ENCODE peak calls at places on chromosomes 11 and 22, in nine cellular contexts. M is uterus, L is brain microvascular endothelial cell, E is HFF-Myc, U is breast epithelium, R is heart right ventricle, J is A549, O is bronchial epithelial cell, S is NB4. B is an unnamed sample.

GRCh38 chr11:14565845-14566244 is 45.7 kb upstream of the PSMA1 start:
- DNase-seq in M (no peak), L (no peak), E (no peak), U (no peak), R (no peak), J (no peak), O (no peak), S (no peak), B (no peak)

GRCh38 chr11:59865031-59865430 is 1.3 kb downstream of the TCN1 start:
- DNase-seq in M (no peak), L (peak; percentile 35), E (no peak), U (no peak), R (no peak), J (no peak), O (peak; percentile 88), S (no peak), B (peak; percentile 22)

GRCh38 chr22:29992341-29993275 is 87.7 kb upstream of the HORMAD2 start:
- DNase-seq in M (no peak), L (peak; percentile 9), E (no peak), U (peak; percentile 31), R (no peak), J (no peak), O (peak; percentile 92), S (no peak), B (no peak)

GRCh38 chr11:121936375-121936774 is 179.6 kb downstream of the BLID start:
- DNase-seq in M (no peak), L (no peak), E (no peak), U (no peak), R (no peak), J (no peak), O (peak; percentile 12), S (no peak), B (peak; percentile 56)

GRCh38 chr11:47941907-47942558 is 38.3 kb upstream of the PTPRJ start:
- DNase-seq in M (no peak), L (no peak), E (no peak), U (no peak), R (no peak), J (no peak), O (no peak), S (peak; percentile 77), B (no peak)

GRCh38 chr11:29333993-29334780 is 682.6 kb downstream of the KCNA4 start:
- DNase-seq in M (no peak), L (peak; percentile 65), E (peak; percentile 26), U (no peak), R (no peak), J (peak; percentile 61), O (peak; percentile 58), S (peak; percentile 44), B (peak; percentile 84)

GRCh38 chr22:19972652-19973550 is 31.3 kb upstream of the TXNRD2 start:
- DNase-seq in M (no peak), L (no peak), E (no peak), U (no peak), R (no peak), J (no peak), O (no peak), S (no peak), B (no peak)

GRCh38 chr11:16170448-16170847 is 185.9 kb downstream of the SOX6 start:
- DNase-seq in M (no peak), L (no peak), E (no peak), U (no peak), R (no peak), J (no peak), O (no peak), S (no peak), B (no peak)

GRCh38 chr11:117473692-117474091 is 146.0 kb downstream of the CEP164 start:
- DNase-seq in M (no peak), L (no peak), E (no peak), U (no peak), R (no peak), J (no peak), O (peak; percentile 22), S (no peak), B (no peak)

GRCh38 chr11:46331653-46331984 is 15.6 kb upstream of the DGKZ start:
- DNase-seq in M (no peak), L (no peak), E (no peak), U (no peak), R (no peak), J (no peak), O (no peak), S (no peak), B (no peak)

GRCh38 chr11:10694481-10695239 is 1.1 kb upstream of the IRAG1 start:
- DNase-seq in M (no peak), L (peak; percentile 41), E (no peak), U (no peak), R (no peak), J (no peak), O (no peak), S (no peak), B (peak; percentile 69)

GRCh38 chr11:57313071-57313787 is 11.5 kb downstream of the TNKS1BP1 start:
- DNase-seq in M (no peak), L (no peak), E (no peak), U (no peak), R (no peak), J (no peak), O (no peak), S (no peak), B (no peak)

GRCh38 chr11:75249704-75250103 is 9.1 kb downstream of the TPBGL start:
- DNase-seq in M (no peak), L (no peak), E (no peak), U (no peak), R (no peak), J (no peak), O (no peak), S (no peak), B (no peak)

GRCh38 chr22:35590634-35591295 is 26.4 kb downstream of the MB start:
- DNase-seq in M (no peak), L (no peak), E (no peak), U (no peak), R (no peak), J (no peak), O (no peak), S (no peak), B (no peak)
- H3K4me3 ChIP-seq in M (no peak overlapping the region), L (no peak overlapping the region), E (no peak overlapping the region), U (no peak overlapping the region), R (no peak overlapping the region), J (no peak overlapping the region), O (no peak overlapping the region), S (no peak overlapping the region), B (no peak overlapping the region)

GRCh38 chr22:38705235-38706100 is at the start of gene GTPBP1:
- DNase-seq in M (peak; percentile 98), L (peak; percentile 100), E (peak; percentile 100), U (peak; percentile 100), R (peak; percentile 100), J (peak; percentile 96), O (peak; percentile 100), S (peak; percentile 100), B (peak; percentile 100)

GRCh38 chr22:38706101-38706884 is 549 bp downstream of the GTPBP1 start:
- DNase-seq in M (peak; percentile 54), L (no peak), E (no peak), U (peak; percentile 51), R (peak; percentile 43), J (no peak), O (no peak), S (peak; percentile 57), B (peak; percentile 36)

GRCh38 chr22:38706885-38707180 is 1.1 kb downstream of the GTPBP1 start:
- DNase-seq in M (no peak), L (no peak), E (no peak), U (no peak), R (no peak), J (no peak), O (peak; percentile 47), S (no peak), B (peak; percentile 33)

GRCh38 chr22:38707346-38707745 is 1.6 kb downstream of the GTPBP1 start:
- DNase-seq in M (no peak), L (no peak), E (peak; percentile 25), U (no peak), R (no peak), J (peak; percentile 66), O (peak; percentile 89), S (peak; percentile 52), B (peak; percentile 40)

GRCh38 chr22:38704568-38705234 is 1.0 kb upstream of the GTPBP1 start:
- DNase-seq in M (no peak), L (no peak), E (no peak), U (no peak), R (no peak), J (no peak), O (no peak), S (no peak), B (peak; percentile 30)
- TF ChIP-seq CTCF in M (no peak), L (no peak), E (no peak), U (no peak), R (no peak), J (no peak), O (no peak), S (no peak), B (no peak)

DNA sequence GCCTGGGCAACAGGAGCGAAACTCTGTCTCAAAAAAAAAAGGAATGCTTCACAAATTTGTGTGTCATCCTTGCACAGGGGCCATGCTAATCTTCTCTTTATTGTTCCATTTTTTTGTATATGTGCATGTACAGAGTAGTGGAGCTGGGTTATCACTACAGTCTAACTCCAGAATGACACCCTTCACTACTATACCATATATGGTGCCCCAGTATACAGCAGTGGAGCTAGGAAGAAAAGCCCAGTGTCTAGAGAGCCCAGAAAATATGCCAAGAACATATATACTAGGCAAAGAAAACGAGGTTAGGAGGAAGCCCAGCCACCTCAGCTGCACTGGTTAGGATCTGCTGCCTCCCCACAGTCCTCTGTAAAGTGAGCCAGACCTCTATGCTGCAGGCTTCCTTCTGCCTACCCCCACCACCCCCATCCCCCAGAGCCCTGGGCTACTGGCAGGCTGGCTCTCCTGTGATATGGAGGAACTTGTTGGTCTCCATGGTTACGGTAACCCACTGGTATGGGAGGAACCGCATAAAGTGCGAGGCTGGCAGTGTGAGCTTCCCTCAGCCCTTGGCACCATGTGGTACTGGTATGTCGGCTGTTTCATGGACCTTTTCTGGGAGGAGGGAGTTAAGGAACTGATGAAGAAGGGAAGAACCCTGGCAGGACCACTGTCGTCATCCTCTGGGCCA is 34.3 kb downstream of the RCOR2 start:
- DNase-seq in M (no peak), L (no peak), E (no peak), U (peak; percentile 39), R (peak; percentile 27), J (no peak), O (no peak), S (peak; percentile 93), B (no peak)
- H3K4me3 ChIP-seq in M (no peak overlapping the region), L (no peak overlapping the region), E (no peak overlapping the region), U (no peak overlapping the region), R (no peak overlapping the region), J (no peak overlapping the region), O (no peak overlapping the region), S (no peak overlapping the region), B (no peak overlapping the region)

DNA sequence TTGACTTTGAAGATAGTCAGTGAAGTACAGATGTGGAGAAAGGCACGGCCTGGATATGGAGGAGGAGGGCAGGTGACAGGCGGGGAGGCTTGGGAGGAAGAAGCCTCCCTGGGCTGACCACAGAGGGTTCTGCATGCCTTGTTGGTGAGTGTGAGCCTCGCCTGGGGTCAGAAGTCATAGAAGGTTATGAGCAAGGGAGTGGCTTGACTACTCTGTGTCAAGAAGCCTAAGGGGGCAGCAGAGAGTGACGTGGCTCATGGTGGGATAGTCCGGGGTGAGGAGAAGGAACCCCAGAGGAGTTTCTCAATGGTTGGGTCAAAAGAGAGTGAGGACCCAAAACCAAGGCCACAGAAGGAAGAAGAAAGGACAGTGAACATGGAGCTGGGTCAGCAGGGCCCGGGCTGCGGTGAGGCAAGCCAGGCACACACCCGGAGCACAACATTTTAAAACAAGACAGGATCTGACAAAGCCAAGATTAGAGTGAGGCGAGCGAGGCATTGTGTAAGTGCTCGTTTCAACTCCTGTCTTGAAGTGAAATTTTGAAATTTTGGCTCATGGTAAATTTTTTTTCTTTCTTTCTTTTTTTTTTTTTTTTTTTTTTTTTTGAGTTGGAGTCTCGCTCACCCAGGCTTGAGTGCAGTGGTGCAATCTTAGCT is 31.9 kb downstream of the PDGFB start:
- DNase-seq in M (no peak), L (no peak), E (no peak), U (no peak), R (no peak), J (peak; percentile 41), O (peak; percentile 37), S (peak; percentile 44), B (peak; percentile 50)
- TF ChIP-seq CTCF in M (no peak), L (peak; percentile 39), E (peak; percentile 6), U (no peak), R (no peak), J (no peak), O (no peak), S (peak; percentile 9), B (peak; percentile 1)